ENCODE peak calls at places on chromosomes 2 and 18, in four cellular contexts. Y is heart left ventricle, S is transverse colon, Q is adipocyte. U is an unnamed sample.

GRCh38 chr2:54701029-54701428 is 22.4 kb upstream of the EML6 start:
- DNase-seq in Y (no peak), S (no peak), Q (no peak), U (no peak)

GRCh38 chr2:225781145-225781544 is 381.6 kb downstream of the NYAP2 start:
- DNase-seq in Y (no peak), S (no peak), Q (no peak), U (no peak)

GRCh38 chr2:26335231-26335630 is 10.7 kb upstream of the SELENOI start:
- DNase-seq in Y (no peak), S (no peak), Q (no peak), U (no peak)

GRCh38 chr2:181239400-181239799 is 217.8 kb upstream of the ITGA4 start:
- DNase-seq in Y (no peak), S (no peak), Q (no peak), U (peak; percentile 14)

GRCh38 chr18:9508446-9509025 is 33.2 kb downstream of the RALBP1 start:
- DNase-seq in Y (no peak), S (no peak), Q (no peak), U (no peak)

GRCh38 chr2:24886640-24887324 is 33.3 kb downstream of the ADCY3 start:
- DNase-seq in Y (no peak), S (no peak), Q (no peak), U (no peak)

GRCh38 chr2:50315366-50315765 is 716.6 kb downstream of the NRXN1 start:
- DNase-seq in Y (no peak), S (no peak), Q (no peak), U (no peak)

GRCh38 chr2:147374410-147374811 is 470.4 kb upstream of the ACVR2A start:
- DNase-seq in Y (no peak), S (no peak), Q (no peak), U (peak; percentile 37)

GRCh38 chr2:15749460-15750432 is 158.1 kb downstream of the DDX1 start:
- DNase-seq in Y (no peak), S (no peak), Q (no peak), U (no peak)

GRCh38 chr2:42128731-42129486 is 40.2 kb upstream of the EML4 start:
- DNase-seq in Y (no peak), S (no peak), Q (no peak), U (no peak)

GRCh38 chr2:16654775-16655456 is 10.7 kb downstream of the CYRIA start:
- DNase-seq in Y (no peak), S (no peak), Q (no peak), U (no peak)

GRCh38 chr2:145777297-145777696 is 1257.4 kb upstream of the ZEB2 start:
- DNase-seq in Y (no peak), S (no peak), Q (peak; percentile 6), U (no peak)

GRCh38 chr2:28142403-28142802 is 250.3 kb upstream of the FOSL2 start:
- DNase-seq in Y (no peak), S (no peak), Q (no peak), U (no peak)

GRCh38 chr2:151007365-151007764 is 254.3 kb downstream of the RBM43 start:
- DNase-seq in Y (peak; percentile 22), S (no peak), Q (no peak), U (peak; percentile 45)

GRCh38 chr18:56028514-56028913 is 440.5 kb upstream of the TCF4 start:
- DNase-seq in Y (no peak), S (no peak), Q (peak; percentile 3), U (no peak)

GRCh38 chr2:172993924-172994717 is 81.5 kb upstream of the MAP3K20 start:
- DNase-seq in Y (no peak), S (no peak), Q (no peak), U (no peak)

GRCh38 chr2:37196320-37197195 is at the start of gene CEBPZOS:
- DNase-seq in Y (peak; percentile 86), S (peak; percentile 90), Q (peak; percentile 90), U (peak; percentile 66)

GRCh38 chr2:74646829-74647482 is 1.2 kb downstream of the M1AP start:
- DNase-seq in Y (no peak), S (no peak), Q (no peak), U (no peak)
- H3K4me3 ChIP-seq in Y (no peak overlapping the region), S (no peak overlapping the region), Q (no peak overlapping the region), U (no peak overlapping the region)

DNA sequence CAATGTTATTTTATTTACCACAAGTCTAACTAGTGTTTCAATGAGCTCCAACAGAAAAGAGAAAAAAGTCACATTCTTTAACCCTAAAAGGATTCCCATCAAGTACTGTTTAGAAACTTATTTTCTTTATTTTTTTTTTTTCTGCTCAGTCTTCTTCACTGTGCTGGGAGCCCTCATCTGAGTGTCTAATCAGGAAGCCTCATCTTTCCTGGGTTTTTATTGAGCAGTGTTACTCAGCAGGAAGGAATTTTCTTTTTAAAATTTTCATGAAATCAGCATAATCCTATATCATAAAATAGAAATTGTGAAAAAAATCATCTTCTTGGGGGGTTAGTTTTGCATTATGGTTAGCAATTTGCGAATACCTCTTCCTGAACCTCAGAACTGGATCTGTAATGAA is 453.8 kb downstream of the CDH2 start:
- DNase-seq in Y (no peak), S (no peak), Q (peak; percentile 50), U (no peak)
- H3K4me3 ChIP-seq in Y (no peak overlapping the region), S (no peak overlapping the region), Q (no peak overlapping the region), U (no peak overlapping the region)

GRCh38 chr2:142557391-142557790 is 320.1 kb upstream of the KYNU start:
- DNase-seq in Y (no peak), S (no peak), Q (peak; percentile 11), U (no peak)
- H3K4me3 ChIP-seq in Y (no peak overlapping the region), S (no peak overlapping the region), Q (no peak overlapping the region), U (no peak overlapping the region)

GRCh38 chr2:18062892-18063291 is 184.4 kb downstream of the KCNS3 start:
- DNase-seq in Y (no peak), S (no peak), Q (no peak), U (no peak)

GRCh38 chr2:18066894-18067293 is 188.4 kb downstream of the KCNS3 start:
- DNase-seq in Y (no peak), S (no peak), Q (no peak), U (no peak)

GRCh38 chr2:18067980-18068379 is 189.5 kb downstream of the KCNS3 start:
- DNase-seq in Y (peak; percentile 50), S (no peak), Q (no peak), U (no peak)

GRCh38 chr2:18063826-18064485 is 185.5 kb downstream of the KCNS3 start:
- DNase-seq in Y (no peak), S (no peak), Q (no peak), U (no peak)

DNA sequence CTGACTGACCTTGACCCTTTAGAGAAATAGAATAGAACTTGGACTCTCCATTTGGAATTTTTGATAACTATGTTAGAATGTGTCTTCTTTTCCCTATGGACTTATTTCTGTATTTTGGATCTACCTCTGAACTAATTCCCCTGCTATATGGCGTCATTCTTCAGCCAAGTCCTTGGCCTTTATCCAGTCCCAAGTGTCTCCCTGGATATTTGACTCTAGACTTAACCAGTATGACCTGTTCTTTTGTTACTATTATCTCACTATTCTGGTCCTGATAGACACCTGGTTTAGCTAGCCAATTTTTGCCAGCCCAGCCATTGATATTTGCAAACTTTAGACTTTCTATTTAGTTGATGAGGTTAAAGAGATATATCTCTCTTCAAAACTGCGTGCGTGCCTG is 186.8 kb downstream of the KCNS3 start:
- DNase-seq in Y (no peak), S (no peak), Q (no peak), U (no peak)
- H3K4me3 ChIP-seq in Y (no peak overlapping the region), S (no peak overlapping the region), Q (no peak overlapping the region), U (no peak overlapping the region)

GRCh38 chr2:240451108-240451611 is 15.7 kb downstream of the GPC1 start:
- DNase-seq in Y (no peak), S (no peak), Q (no peak), U (peak; percentile 84)
- H3K4me3 ChIP-seq in Y (no peak overlapping the region), S (no peak overlapping the region), Q (no peak overlapping the region), U (no peak overlapping the region)

DNA sequence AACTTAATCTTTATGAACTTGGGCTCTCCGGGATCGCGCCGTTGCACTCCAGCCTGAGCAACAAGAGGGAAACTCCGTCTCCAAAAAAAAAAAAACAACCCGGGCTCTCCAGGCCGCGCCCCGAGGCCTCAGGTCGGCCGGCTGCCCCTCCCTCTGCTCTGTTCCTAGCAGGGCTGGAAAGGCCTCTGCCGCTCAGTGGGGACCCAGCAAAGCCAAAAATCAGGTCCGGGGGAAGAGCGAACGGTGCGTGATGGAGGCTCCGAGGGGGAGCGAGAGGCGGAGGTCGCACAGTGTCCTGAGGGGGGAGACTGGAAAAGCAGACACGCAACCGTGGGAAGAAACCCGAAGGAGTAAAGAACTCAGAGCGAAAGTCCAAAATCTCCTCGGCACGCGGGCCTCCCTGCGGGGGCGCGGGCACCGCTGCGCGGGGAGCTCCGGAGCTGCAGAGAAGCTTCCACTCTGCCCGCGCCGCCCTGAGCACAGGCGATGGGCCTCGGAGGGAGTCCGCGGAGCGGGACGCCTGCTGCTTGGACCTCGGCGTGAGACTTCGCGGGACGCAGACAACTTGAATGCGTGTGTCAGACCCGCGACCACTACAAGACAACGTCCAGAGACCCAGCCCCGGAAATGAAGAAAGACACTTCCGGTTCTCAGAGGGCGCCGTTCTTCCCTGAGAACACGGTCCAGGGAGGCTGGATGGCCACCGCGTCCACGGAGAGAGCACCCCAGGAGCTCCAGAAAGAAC is 219.7 kb downstream of the DPP10 start:
- DNase-seq in Y (peak; percentile 14), S (no peak), Q (no peak), U (peak; percentile 35)
- H3K4me3 ChIP-seq in Y (peak overlapping the region; percentile 65), S (peak overlapping the region; percentile 49), Q (peak overlapping the region; percentile 83), U (peak overlapping the region; percentile 42)

GRCh38 chr2:238787507-238787906 is 60.4 kb upstream of the TWIST2 start:
- DNase-seq in Y (no peak), S (no peak), Q (no peak), U (no peak)
- H3K4me3 ChIP-seq in Y (no peak overlapping the region), S (no peak overlapping the region), Q (peak overlapping the region; percentile 75), U (no peak overlapping the region)

GRCh38 chr18:8063733-8064132 is 496.6 kb downstream of the PTPRM start:
- DNase-seq in Y (no peak), S (no peak), Q (no peak), U (no peak)
- H3K4me3 ChIP-seq in Y (no peak overlapping the region), S (no peak overlapping the region), Q (no peak overlapping the region), U (no peak overlapping the region)

DNA sequence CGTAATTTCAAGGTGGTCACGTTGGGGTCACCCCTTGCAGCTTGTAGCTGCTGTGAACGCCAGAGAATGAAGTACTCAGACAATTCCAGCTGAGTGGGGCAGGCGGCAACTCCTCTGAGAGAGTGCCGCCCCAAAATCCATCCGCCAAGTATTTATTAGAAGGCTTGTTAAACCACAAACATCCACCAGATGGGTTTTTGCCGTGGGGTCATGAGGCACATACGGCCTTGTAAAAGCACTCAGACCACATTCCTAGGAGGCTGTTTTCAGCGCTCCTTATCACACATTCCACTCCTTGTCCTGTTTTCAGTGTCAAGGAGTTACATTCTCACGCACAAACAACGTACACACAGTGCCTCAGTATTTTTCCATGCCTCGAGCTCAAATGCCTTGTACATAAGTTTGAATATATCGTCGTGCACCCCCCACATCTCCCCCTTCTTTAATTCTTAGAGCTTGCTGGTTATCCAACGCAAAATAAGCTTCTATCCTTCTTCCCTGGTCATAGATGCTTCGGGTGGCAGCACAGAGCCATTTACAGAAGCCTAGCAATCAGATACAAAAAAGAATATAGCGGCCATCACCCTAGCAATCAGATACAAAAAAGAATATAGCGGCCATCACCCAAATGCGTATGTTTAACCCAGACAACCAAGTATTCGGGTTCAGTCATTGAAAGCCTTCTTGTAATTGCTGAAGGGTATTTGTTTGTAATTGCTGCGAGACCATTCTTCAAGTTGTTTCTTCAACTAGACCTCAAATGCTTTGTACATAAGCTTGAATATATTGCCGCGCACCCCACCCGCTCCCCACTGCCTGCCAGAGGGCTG is 7.3 kb downstream of the ALPP start:
- DNase-seq in Y (no peak), S (no peak), Q (peak; percentile 39), U (no peak)
- H3K4me3 ChIP-seq in Y (no peak overlapping the region), S (no peak overlapping the region), Q (no peak overlapping the region), U (no peak overlapping the region)

U was measured in MG63.